ENCODE peak calls at places on chromosomes 5 and 9, in six cellular contexts. One of them, this sample, is unnamed.

GRCh38 chr5:133397986-133398645 is 214.2 kb downstream of the FSTL4 start:
- ATAC-seq in HepG2: no peak
- ATAC-seq in K562: no peak
- ATAC-seq in A549: no peak
- ATAC-seq in GM12878: peak; percentile 3
- ATAC-seq in upper lobe of left lung: no peak
- ATAC-seq in this sample: no peak

GRCh38 chr5:115685480-115685879 is 59.6 kb upstream of the TMED7 start:
- ATAC-seq in HepG2: no peak
- ATAC-seq in K562: no peak
- ATAC-seq in A549: no peak
- ATAC-seq in GM12878: no peak
- ATAC-seq in upper lobe of left lung: no peak
- ATAC-seq in this sample: no peak

GRCh38 chr5:41457094-41457493 is 53.3 kb downstream of the PLCXD3 start:
- ATAC-seq in HepG2: no peak
- ATAC-seq in K562: no peak
- ATAC-seq in A549: no peak
- ATAC-seq in GM12878: no peak
- ATAC-seq in upper lobe of left lung: no peak
- ATAC-seq in this sample: no peak

GRCh38 chr5:68319316-68320093 is 103.9 kb downstream of the PIK3R1 start:
- ATAC-seq in HepG2: no peak
- ATAC-seq in K562: no peak
- ATAC-seq in A549: peak; percentile 73
- ATAC-seq in GM12878: no peak
- ATAC-seq in upper lobe of left lung: peak; percentile 10
- ATAC-seq in this sample: no peak

GRCh38 chr5:125499969-125500368 is 753.5 kb upstream of the ZNF608 start:
- ATAC-seq in HepG2: no peak
- ATAC-seq in K562: no peak
- ATAC-seq in A549: no peak
- ATAC-seq in GM12878: no peak
- ATAC-seq in upper lobe of left lung: no peak
- ATAC-seq in this sample: no peak

GRCh38 chr9:90053027-90053426 is 448.2 kb downstream of the GADD45G start:
- ATAC-seq in HepG2: no peak
- ATAC-seq in K562: peak; percentile 75
- ATAC-seq in A549: no peak
- ATAC-seq in GM12878: no peak
- ATAC-seq in upper lobe of left lung: no peak
- ATAC-seq in this sample: no peak

GRCh38 chr5:24535646-24536045 is 109.1 kb downstream of the CDH10 start:
- ATAC-seq in HepG2: no peak
- ATAC-seq in K562: no peak
- ATAC-seq in A549: no peak
- ATAC-seq in GM12878: no peak
- ATAC-seq in upper lobe of left lung: no peak
- ATAC-seq in this sample: no peak

GRCh38 chr5:39742916-39743315 is 318.1 kb upstream of the DAB2 start:
- ATAC-seq in HepG2: no peak
- ATAC-seq in K562: no peak
- ATAC-seq in A549: no peak
- ATAC-seq in GM12878: no peak
- ATAC-seq in upper lobe of left lung: no peak
- ATAC-seq in this sample: no peak

GRCh38 chr9:110911659-110912473 is 126.4 kb downstream of the LPAR1 start:
- ATAC-seq in HepG2: no peak
- ATAC-seq in K562: no peak
- ATAC-seq in A549: peak; percentile 92
- ATAC-seq in GM12878: no peak
- ATAC-seq in upper lobe of left lung: peak; percentile 78
- ATAC-seq in this sample: peak; percentile 75

GRCh38 chr9:14052346-14052745 is 261.6 kb downstream of the NFIB start:
- ATAC-seq in HepG2: no peak
- ATAC-seq in K562: no peak
- ATAC-seq in A549: no peak
- ATAC-seq in GM12878: no peak
- ATAC-seq in upper lobe of left lung: no peak
- ATAC-seq in this sample: no peak

GRCh38 chr5:132396589-132397001 is 27.1 kb downstream of the SLC22A5 start:
- ATAC-seq in HepG2: no peak
- ATAC-seq in K562: no peak
- ATAC-seq in A549: peak; percentile 44
- ATAC-seq in GM12878: no peak
- ATAC-seq in upper lobe of left lung: no peak
- ATAC-seq in this sample: no peak

GRCh38 chr9:68825755-68826500 is 120.9 kb downstream of the PIP5K1B start:
- ATAC-seq in HepG2: no peak
- ATAC-seq in K562: no peak
- ATAC-seq in A549: no peak
- ATAC-seq in GM12878: no peak
- ATAC-seq in upper lobe of left lung: no peak
- ATAC-seq in this sample: no peak

GRCh38 chr5:108940500-108940899 is 192.8 kb downstream of the FER start:
- ATAC-seq in HepG2: no peak
- ATAC-seq in K562: no peak
- ATAC-seq in A549: no peak
- ATAC-seq in GM12878: no peak
- ATAC-seq in upper lobe of left lung: no peak
- ATAC-seq in this sample: no peak

GRCh38 chr9:23555849-23556248 is 270.2 kb downstream of the ELAVL2 start:
- ATAC-seq in HepG2: no peak
- ATAC-seq in K562: no peak
- ATAC-seq in A549: no peak
- ATAC-seq in GM12878: no peak
- ATAC-seq in upper lobe of left lung: no peak
- ATAC-seq in this sample: no peak

GRCh38 chr9:96858018-96858573 is 3.8 kb upstream of the ZNF782 start:
- ATAC-seq in HepG2: peak; percentile 20
- ATAC-seq in K562: peak; percentile 72
- ATAC-seq in A549: no peak
- ATAC-seq in GM12878: no peak
- ATAC-seq in upper lobe of left lung: no peak
- ATAC-seq in this sample: no peak

GRCh38 chr9:93072383-93072795 is 13.9 kb downstream of the SUSD3 start:
- ATAC-seq in HepG2: no peak
- ATAC-seq in K562: no peak
- ATAC-seq in A549: no peak
- ATAC-seq in GM12878: no peak
- ATAC-seq in upper lobe of left lung: no peak
- ATAC-seq in this sample: peak; percentile 50

GRCh38 chr9:38380230-38380871 is 12.2 kb upstream of the ALDH1B1 start:
- ATAC-seq in HepG2: peak; percentile 36
- ATAC-seq in K562: peak; percentile 25
- ATAC-seq in A549: no peak
- ATAC-seq in GM12878: no peak
- ATAC-seq in upper lobe of left lung: no peak
- ATAC-seq in this sample: no peak

GRCh38 chr9:20292002-20292401 is 330.3 kb downstream of the MLLT3 start:
- ATAC-seq in HepG2: peak; percentile 39
- ATAC-seq in K562: no peak
- ATAC-seq in A549: peak; percentile 77
- ATAC-seq in GM12878: no peak
- ATAC-seq in upper lobe of left lung: no peak
- ATAC-seq in this sample: no peak

GRCh38 chr9:109182940-109183798 is 16.1 kb upstream of the FRRS1L start:
- ATAC-seq in HepG2: peak; percentile 94
- ATAC-seq in K562: peak; percentile 93
- ATAC-seq in A549: peak; percentile 88
- ATAC-seq in GM12878: peak; percentile 84
- ATAC-seq in upper lobe of left lung: no peak
- ATAC-seq in this sample: no peak

GRCh38 chr9:20838218-20838617 is 154.2 kb downstream of the FOCAD start:
- ATAC-seq in HepG2: no peak
- ATAC-seq in K562: no peak
- ATAC-seq in A549: no peak
- ATAC-seq in GM12878: no peak
- ATAC-seq in upper lobe of left lung: no peak
- ATAC-seq in this sample: no peak

GRCh38 chr5:155094455-155094854 is 80.9 kb downstream of the KIF4B start:
- ATAC-seq in HepG2: no peak
- ATAC-seq in K562: no peak
- ATAC-seq in A549: no peak
- ATAC-seq in GM12878: no peak
- ATAC-seq in upper lobe of left lung: no peak
- ATAC-seq in this sample: peak; percentile 86

GRCh38 chr9:93674580-93675335 is 98.4 kb downstream of the PHF2 start:
- ATAC-seq in HepG2: no peak
- ATAC-seq in K562: no peak
- ATAC-seq in A549: no peak
- ATAC-seq in GM12878: no peak
- ATAC-seq in upper lobe of left lung: no peak
- ATAC-seq in this sample: no peak

GRCh38 chr5:62653001-62653863 is 74.6 kb downstream of the LRRC70 start:
- ATAC-seq in HepG2: peak; percentile 58
- ATAC-seq in K562: peak; percentile 13
- ATAC-seq in A549: no peak
- ATAC-seq in GM12878: no peak
- ATAC-seq in upper lobe of left lung: no peak
- ATAC-seq in this sample: peak; percentile 46

GRCh38 chr5:179978792-179979191 is 71.1 kb upstream of the TBC1D9B start:
- ATAC-seq in HepG2: no peak
- ATAC-seq in K562: no peak
- ATAC-seq in A549: no peak
- ATAC-seq in GM12878: no peak
- ATAC-seq in upper lobe of left lung: no peak
- ATAC-seq in this sample: no peak

DNA sequence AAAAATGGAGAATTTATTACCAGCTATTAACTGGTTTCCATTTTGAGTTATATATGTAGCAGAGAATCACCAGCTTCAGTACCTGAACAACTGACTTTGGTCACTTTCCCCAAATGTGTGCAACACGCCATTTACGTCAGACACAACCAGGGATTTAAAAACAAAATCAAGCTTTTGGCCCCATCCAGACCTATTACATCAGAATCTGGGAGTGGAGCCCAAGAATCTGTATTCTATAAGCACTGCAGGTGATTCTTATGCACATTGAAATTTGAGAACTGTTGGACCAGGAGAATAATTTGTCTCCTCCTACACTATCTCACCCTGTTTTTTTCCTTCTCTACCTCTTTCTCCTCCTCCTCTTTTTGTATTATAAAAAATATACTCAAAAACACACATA is 295.9 kb downstream of the PRELID2 start:
- ATAC-seq in HepG2: no peak
- ATAC-seq in K562: no peak
- ATAC-seq in A549: no peak
- ATAC-seq in GM12878: no peak
- ATAC-seq in upper lobe of left lung: no peak
- ATAC-seq in this sample: no peak
- TF ChIP-seq EP300 in HepG2: no peak
- TF ChIP-seq EP300 in K562: no peak
- TF ChIP-seq EP300 in A549: no peak
- TF ChIP-seq EP300 in GM12878: no peak
- TF ChIP-seq EP300 in upper lobe of left lung: no peak
- TF ChIP-seq EP300 in this sample: no peak

DNA sequence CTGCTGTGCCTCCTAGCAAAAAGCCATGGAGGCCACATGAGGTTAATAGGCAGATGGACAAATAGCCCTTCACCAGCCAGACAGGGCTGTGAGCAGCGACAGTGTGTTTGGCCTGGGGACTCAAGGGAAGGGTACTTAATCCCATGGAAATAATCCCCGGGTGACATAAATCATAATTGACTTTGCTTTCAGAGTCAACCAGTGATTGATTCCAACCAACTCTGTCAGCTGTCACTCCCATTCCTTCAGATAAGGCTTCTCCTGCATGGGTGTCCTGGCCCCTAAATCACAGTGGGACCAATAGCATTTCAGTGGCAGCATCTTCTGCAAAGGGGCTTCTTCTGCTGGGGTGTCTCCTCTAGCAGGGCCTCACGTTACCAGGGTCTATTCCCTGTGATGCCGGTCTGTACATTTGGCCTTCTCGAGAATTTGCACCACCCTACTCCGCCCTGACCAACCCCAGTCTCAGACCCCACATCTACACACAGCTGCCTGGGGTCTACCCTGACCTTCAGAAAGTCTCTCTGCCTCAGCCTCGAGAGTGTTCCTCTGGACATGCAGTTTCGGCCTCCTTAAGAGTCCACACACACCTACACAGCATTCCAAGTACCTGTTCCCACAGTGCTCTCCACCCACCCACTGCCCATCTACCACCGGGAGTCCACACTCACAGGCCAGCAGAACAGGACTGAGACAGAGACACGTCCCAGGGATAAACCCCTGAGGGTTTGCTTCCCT is 3.7 kb downstream of the CLTB start:
- ATAC-seq in HepG2: no peak
- ATAC-seq in K562: no peak
- ATAC-seq in A549: no peak
- ATAC-seq in GM12878: no peak
- ATAC-seq in upper lobe of left lung: no peak
- ATAC-seq in this sample: no peak
- H3K4me1 ChIP-seq in HepG2: peaks cover 18% of the 10 kb centered on the region
- H3K4me1 ChIP-seq in K562: peaks cover 17% of the 10 kb centered on the region
- H3K4me1 ChIP-seq in A549: peaks cover 24% of the 10 kb centered on the region
- H3K4me1 ChIP-seq in GM12878: peaks cover 19% of the 10 kb centered on the region
- H3K4me1 ChIP-seq in upper lobe of left lung: peaks cover 37% of the 10 kb centered on the region
- H3K4me1 ChIP-seq in this sample: peaks cover 32% of the 10 kb centered on the region

GRCh38 chr5:32534056-32534455 is 51.3 kb upstream of the SUB1 start:
- ATAC-seq in HepG2: no peak
- ATAC-seq in K562: no peak
- ATAC-seq in A549: no peak
- ATAC-seq in GM12878: no peak
- ATAC-seq in upper lobe of left lung: peak; percentile 66
- ATAC-seq in this sample: peak; percentile 31

GRCh38 chr5:32526815-32527214 is 58.5 kb upstream of the SUB1 start:
- ATAC-seq in HepG2: peak; percentile 13
- ATAC-seq in K562: no peak
- ATAC-seq in A549: no peak
- ATAC-seq in GM12878: no peak
- ATAC-seq in upper lobe of left lung: no peak
- ATAC-seq in this sample: no peak

GRCh38 chr5:32536246-32536645 is 49.1 kb upstream of the SUB1 start:
- ATAC-seq in HepG2: no peak
- ATAC-seq in K562: no peak
- ATAC-seq in A549: no peak
- ATAC-seq in GM12878: peak; percentile 0
- ATAC-seq in upper lobe of left lung: no peak
- ATAC-seq in this sample: no peak

GRCh38 chr5:32531885-32532520 is 53.4 kb upstream of the SUB1 start:
- ATAC-seq in HepG2: peak; percentile 90
- ATAC-seq in K562: peak; percentile 60
- ATAC-seq in A549: peak; percentile 99
- ATAC-seq in GM12878: peak; percentile 79
- ATAC-seq in upper lobe of left lung: no peak
- ATAC-seq in this sample: no peak
- TF ChIP-seq EP300 in HepG2: no peak
- TF ChIP-seq EP300 in K562: no peak
- TF ChIP-seq EP300 in A549: no peak
- TF ChIP-seq EP300 in GM12878: no peak
- TF ChIP-seq EP300 in upper lobe of left lung: no peak
- TF ChIP-seq EP300 in this sample: no peak

DNA sequence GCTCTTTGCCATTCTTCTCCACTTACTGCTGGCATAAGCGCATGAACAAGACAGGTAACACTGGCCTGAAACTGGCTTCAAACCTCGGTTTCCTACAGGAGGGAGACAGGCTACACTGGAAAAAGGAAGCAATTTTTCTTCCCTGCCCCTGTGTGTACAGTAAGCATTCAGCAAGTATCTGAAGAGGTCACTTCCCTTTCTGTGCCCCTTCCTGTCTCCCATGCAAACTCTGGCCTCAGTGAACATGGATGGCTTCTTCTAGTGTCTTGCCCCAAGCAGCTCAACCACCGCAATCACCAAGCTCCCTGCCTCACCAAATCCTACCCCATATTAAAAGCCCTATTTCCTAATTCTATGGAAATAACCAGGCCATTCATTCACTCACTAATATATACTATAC is 42.4 kb downstream of the SERINC5 start:
- ATAC-seq in HepG2: no peak
- ATAC-seq in K562: no peak
- ATAC-seq in A549: no peak
- ATAC-seq in GM12878: no peak
- ATAC-seq in upper lobe of left lung: peak; percentile 60
- ATAC-seq in this sample: no peak
- H3K4me1 ChIP-seq in HepG2: peaks cover 93% of the 10 kb centered on the region
- H3K4me1 ChIP-seq in K562: no peaks in the 10 kb centered on the region
- H3K4me1 ChIP-seq in A549: no peaks in the 10 kb centered on the region
- H3K4me1 ChIP-seq in GM12878: no peaks in the 10 kb centered on the region
- H3K4me1 ChIP-seq in upper lobe of left lung: peaks cover 18% of the 10 kb centered on the region
- H3K4me1 ChIP-seq in this sample: no peaks in the 10 kb centered on the region

This sample was measured in gastroesophageal sphincter.